ENCODE peak calls at places on chromosomes 2 and 18, in seven cellular contexts. U is NCI-H748 treated with DMSO at 0.1 percent for 48 hours, D is SHP77, G is hypothalamus, B is fibroblast of lung, P is GM04503, Y is hippocampal formation. F is an unnamed sample.

GRCh38 chr18:11794195-11794594 is 57.0 kb upstream of the CHMP1B start:
- DNase-seq in U (no peak), D (no peak), G (no peak), B (no peak), P (no peak), Y (no peak), F (no peak)

GRCh38 chr2:183284606-183285005 is 160.4 kb downstream of the NUP35 start:
- DNase-seq in U (no peak), D (no peak), G (no peak), B (peak; percentile 61), P (peak; percentile 24), Y (no peak), F (no peak)

GRCh38 chr2:240450532-240451107 is 15.2 kb downstream of the GPC1 start:
- DNase-seq in U (no peak), D (no peak), G (no peak), B (no peak), P (no peak), Y (no peak), F (no peak)

GRCh38 chr2:227411990-227412350 is 24.2 kb upstream of the SCYGR1 start:
- DNase-seq in U (no peak), D (no peak), G (no peak), B (peak; percentile 61), P (no peak), Y (no peak), F (no peak)

GRCh38 chr2:29119211-29119610 is 4.0 kb downstream of the CLIP4 start:
- DNase-seq in U (no peak), D (no peak), G (no peak), B (no peak), P (no peak), Y (no peak), F (no peak)

GRCh38 chr2:47010176-47010575 is 94.6 kb upstream of the MCFD2 start:
- DNase-seq in U (no peak), D (no peak), G (no peak), B (no peak), P (no peak), Y (no peak), F (no peak)

GRCh38 chr2:189421644-189422043 is 19.6 kb upstream of the WDR75 start:
- DNase-seq in U (no peak), D (no peak), G (no peak), B (peak; percentile 90), P (peak; percentile 33), Y (no peak), F (peak; percentile 24)

GRCh38 chr2:233003658-233004555 is 9.1 kb downstream of the NGEF start:
- DNase-seq in U (no peak), D (no peak), G (no peak), B (no peak), P (no peak), Y (no peak), F (no peak)

GRCh38 chr2:45891719-45892118 is 240.2 kb downstream of the PRKCE start:
- DNase-seq in U (no peak), D (no peak), G (no peak), B (no peak), P (no peak), Y (no peak), F (no peak)

GRCh38 chr2:133293544-133294270 is 274.6 kb downstream of the NCKAP5 start:
- DNase-seq in U (no peak), D (no peak), G (no peak), B (no peak), P (peak; percentile 73), Y (no peak), F (no peak)

GRCh38 chr2:217887841-217888665 is 114.7 kb downstream of the TNS1 start:
- DNase-seq in U (no peak), D (no peak), G (no peak), B (peak; percentile 59), P (no peak), Y (no peak), F (no peak)

GRCh38 chr18:49920731-49921130 is 107.4 kb upstream of the ACAA2 start:
- DNase-seq in U (no peak), D (no peak), G (no peak), B (peak; percentile 88), P (no peak), Y (no peak), F (peak; percentile 66)

GRCh38 chr2:64624108-64624610 is 29.6 kb downstream of the SERTAD2 start:
- DNase-seq in U (no peak), D (no peak), G (no peak), B (no peak), P (no peak), Y (no peak), F (no peak)

GRCh38 chr18:37476182-37476581 is 89.4 kb downstream of the CELF4 start:
- DNase-seq in U (no peak), D (peak; percentile 13), G (no peak), B (no peak), P (no peak), Y (no peak), F (peak; percentile 53)

GRCh38 chr2:218001629-218002028 is 1.2 kb downstream of the TNS1 start:
- DNase-seq in U (no peak), D (no peak), G (no peak), B (no peak), P (no peak), Y (no peak), F (no peak)

GRCh38 chr2:199111461-199111860 is 346.3 kb downstream of the SATB2 start:
- DNase-seq in U (no peak), D (no peak), G (no peak), B (no peak), P (no peak), Y (no peak), F (peak; percentile 47)

GRCh38 chr2:199903111-199903510 is 8.0 kb upstream of the C2orf69 start:
- DNase-seq in U (no peak), D (no peak), G (no peak), B (no peak), P (no peak), Y (no peak), F (no peak)

GRCh38 chr2:36805635-36806224 is 109.2 kb downstream of the VIT start:
- DNase-seq in U (no peak), D (no peak), G (no peak), B (no peak), P (no peak), Y (no peak), F (no peak)

GRCh38 chr18:57730146-57730545 is 73.0 kb downstream of the ATP8B1 start:
- DNase-seq in U (no peak), D (no peak), G (no peak), B (no peak), P (no peak), Y (no peak), F (no peak)

GRCh38 chr18:2961828-2962227 is 51.1 kb downstream of the LPIN2 start:
- DNase-seq in U (no peak), D (no peak), G (no peak), B (peak; percentile 66), P (no peak), Y (no peak), F (peak; percentile 53)

GRCh38 chr2:53515435-53516332 is 251.9 kb upstream of the CHAC2 start:
- DNase-seq in U (no peak), D (peak; percentile 98), G (no peak), B (peak; percentile 13), P (no peak), Y (peak; percentile 22), F (no peak)

GRCh38 chr2:138421971-138422335 is 79.6 kb upstream of the SPOPL start:
- DNase-seq in U (no peak), D (no peak), G (no peak), B (peak; percentile 90), P (peak; percentile 64), Y (no peak), F (peak; percentile 78)

GRCh38 chr2:8116661-8117060 is 565.2 kb upstream of the ID2 start:
- DNase-seq in U (no peak), D (no peak), G (no peak), B (no peak), P (no peak), Y (no peak), F (no peak)

GRCh38 chr18:73509460-73509859 is 638.2 kb downstream of the FBXO15 start:
- DNase-seq in U (no peak), D (no peak), G (no peak), B (peak; percentile 69), P (no peak), Y (no peak), F (peak; percentile 31)

GRCh38 chr18:46466236-46467160 is 190.5 kb downstream of the LOXHD1 start:
- DNase-seq in U (no peak), D (no peak), G (no peak), B (no peak), P (no peak), Y (no peak), F (no peak)

GRCh38 chr18:76384114-76384790 is 110.8 kb downstream of the ZNF516 start:
- DNase-seq in U (no peak), D (no peak), G (no peak), B (no peak), P (no peak), Y (no peak), F (no peak)

GRCh38 chr2:186459009-186459408 is 27.1 kb upstream of the ZC3H15 start:
- DNase-seq in U (peak; percentile 74), D (peak; percentile 2), G (no peak), B (peak; percentile 30), P (peak; percentile 0), Y (peak; percentile 9), F (peak; percentile 63)

GRCh38 chr2:163693484-163693883 is 42.3 kb downstream of the FIGN start:
- DNase-seq in U (no peak), D (no peak), G (no peak), B (no peak), P (no peak), Y (no peak), F (no peak)

GRCh38 chr2:47259829-47260228 is 104.7 kb upstream of the STPG4 start:
- DNase-seq in U (no peak), D (no peak), G (no peak), B (no peak), P (no peak), Y (no peak), F (no peak)

GRCh38 chr18:62080172-62080571 is 106.7 kb downstream of the PIGN start:
- DNase-seq in U (no peak), D (no peak), G (no peak), B (no peak), P (no peak), Y (no peak), F (peak; percentile 2)

GRCh38 chr2:457792-458430 is 170.0 kb upstream of the ALKAL2 start:
- DNase-seq in U (no peak), D (no peak), G (no peak), B (no peak), P (no peak), Y (no peak), F (no peak)

GRCh38 chr18:59267511-59268126 is 5.6 kb downstream of the RAX start:
- DNase-seq in U (no peak), D (no peak), G (no peak), B (no peak), P (no peak), Y (no peak), F (peak; percentile 48)

GRCh38 chr18:21110667-21111350 is 804 bp downstream of the ROCK1 start:
- DNase-seq in U (no peak), D (peak; percentile 17), G (peak; percentile 66), B (peak; percentile 54), P (no peak), Y (peak; percentile 27), F (peak; percentile 56)

F was measured in adipocyte.